ENCODE peak calls at places on chromosomes 3 and 15, in five cellular contexts. K is PC-3, L is NT2/D1, W is astrocyte, A is mammary epithelial cell. V is an unnamed sample.

GRCh38 chr15:57280464-57280863 is 95.8 kb upstream of the CGNL1 start:
- DNase-seq in K (no peak), L (no peak), W (no peak), A (no peak), V (no peak)

GRCh38 chr3:52532517-52532837 is 1.2 kb downstream of the NT5DC2 start:
- DNase-seq in K (peak), L (no peak), W (peak), A (no peak), V (no peak)

GRCh38 chr3:9400626-9401025 is 3.2 kb downstream of the SETD5 start:
- DNase-seq in K (no peak), L (no peak), W (no peak), A (no peak), V (no peak)

GRCh38 chr3:183253364-183253960 is 409 bp downstream of the B3GNT5 start:
- DNase-seq in K (peak), L (no peak), W (peak), A (no peak), V (no peak)

GRCh38 chr3:61964566-61964965 is 403.2 kb downstream of the PTPRG start:
- DNase-seq in K (no peak), L (no peak), W (no peak), A (peak), V (no peak)

GRCh38 chr3:39000008-39000450 is 51.7 kb downstream of the SCN11A start:
- DNase-seq in K (peak), L (peak), W (peak), A (peak), V (no peak)

GRCh38 chr3:187746059-187746453 is 788 bp upstream of the BCL6 start:
- DNase-seq in K (no peak), L (no peak), W (no peak), A (no peak), V (no peak)

GRCh38 chr3:133573629-133574194 is at the start of gene CDV3:
- DNase-seq in K (no peak), L (peak), W (no peak), A (no peak), V (no peak)

GRCh38 chr15:69976366-69976994 is 121.2 kb downstream of the TLE3 start:
- DNase-seq in K (peak), L (peak), W (peak), A (peak), V (peak)

GRCh38 chr15:70274908-70275307 is 177.2 kb upstream of the TLE3 start:
- DNase-seq in K (no peak), L (no peak), W (no peak), A (no peak), V (no peak)

GRCh38 chr3:66709464-66710058 is 208.7 kb upstream of the LRIG1 start:
- DNase-seq in K (no peak), L (peak), W (no peak), A (no peak), V (no peak)

GRCh38 chr3:190728574-190729246 is 133.8 kb downstream of the GMNC start:
- DNase-seq in K (peak), L (no peak), W (no peak), A (no peak), V (no peak)

GRCh38 chr3:99710094-99710493 is 71.7 kb downstream of the COL8A1 start:
- DNase-seq in K (no peak), L (no peak), W (no peak), A (no peak), V (no peak)

GRCh38 chr3:135637033-135637432 is 328.5 kb upstream of the PPP2R3A start:
- DNase-seq in K (no peak), L (no peak), W (no peak), A (no peak), V (no peak)

GRCh38 chr3:142180761-142181362 is 31.5 kb upstream of the TFDP2 start:
- DNase-seq in K (peak), L (peak), W (peak), A (peak), V (peak)

GRCh38 chr3:33299395-33300081 is 22.3 kb downstream of the FBXL2 start:
- DNase-seq in K (peak), L (no peak), W (peak), A (peak), V (no peak)

GRCh38 chr15:45441686-45442085 is 63.3 kb upstream of the GATM start:
- DNase-seq in K (no peak), L (no peak), W (no peak), A (no peak), V (no peak)

GRCh38 chr3:168080022-168080421 is 15.7 kb downstream of the GOLIM4 start:
- DNase-seq in K (no peak), L (no peak), W (no peak), A (no peak), V (no peak)

GRCh38 chr15:90382305-90382704 is 5.7 kb upstream of the IQGAP1 start:
- DNase-seq in K (no peak), L (no peak), W (no peak), A (peak), V (no peak)

GRCh38 chr3:11272913-11273574 is 847 bp downstream of the ATG7 start:
- DNase-seq in K (peak), L (no peak), W (no peak), A (no peak), V (no peak)

GRCh38 chr3:33440578-33441321 is 545 bp upstream of the UBP1 start:
- DNase-seq in K (peak), L (peak), W (peak), A (peak), V (peak)

GRCh38 chr3:42605550-42606173 is 5.2 kb downstream of the NKTR start:
- DNase-seq in K (no peak), L (no peak), W (no peak), A (no peak), V (no peak)

GRCh38 chr3:133384331-133385027 is 15.4 kb upstream of the BFSP2 start:
- DNase-seq in K (peak), L (peak), W (peak), A (peak), V (peak)

GRCh38 chr3:46091046-46091445 is 63.8 kb upstream of the XCR1 start:
- DNase-seq in K (no peak), L (no peak), W (no peak), A (no peak), V (no peak)

GRCh38 chr15:58684036-58684700 is 65.3 kb downstream of the ADAM10 start:
- DNase-seq in K (no peak), L (no peak), W (no peak), A (no peak), V (no peak)

GRCh38 chr15:65245096-65245849 is 34.0 kb upstream of the CILP start:
- DNase-seq in K (no peak), L (no peak), W (peak), A (no peak), V (no peak)

GRCh38 chr3:129795596-129795995 is 97.9 kb downstream of the TMCC1 start:
- DNase-seq in K (peak), L (no peak), W (peak), A (peak), V (no peak)

GRCh38 chr3:196073188-196073838 is 8.6 kb downstream of the TFRC start:
- DNase-seq in K (peak), L (no peak), W (peak), A (peak), V (peak)

GRCh38 chr3:194323785-194324735 is 27.1 kb downstream of the CPN2 start:
- DNase-seq in K (peak), L (no peak), W (peak), A (no peak), V (no peak)

GRCh38 chr3:189834462-189834861 is 203.3 kb downstream of the TP63 start:
- DNase-seq in K (no peak), L (no peak), W (no peak), A (peak), V (no peak)

GRCh38 chr3:133836497-133837158 is 31.0 kb downstream of the SRPRB start:
- DNase-seq in K (no peak), L (no peak), W (no peak), A (no peak), V (no peak)

GRCh38 chr15:98597666-98598065 is 50.7 kb upstream of the IGF1R start:
- DNase-seq in K (peak), L (peak), W (no peak), A (peak), V (no peak)

GRCh38 chr15:25173241-25174028 is 218.6 kb downstream of the SNRPN start:
- DNase-seq in K (no peak), L (no peak), W (no peak), A (no peak), V (no peak)

GRCh38 chr15:52523192-52523591 is 5.5 kb downstream of the MYO5A start:
- DNase-seq in K (peak), L (no peak), W (peak), A (peak), V (no peak)

GRCh38 chr3:42758126-42758525 is 14.9 kb downstream of the CCDC13 start:
- DNase-seq in K (no peak), L (no peak), W (no peak), A (no peak), V (no peak)

GRCh38 chr3:162119651-162120050 is 623.0 kb downstream of the OTOL1 start:
- DNase-seq in K (no peak), L (no peak), W (no peak), A (no peak), V (no peak)

GRCh38 chr3:156674911-156675743 is 737 bp downstream of the TIPARP start:
- DNase-seq in K (peak), L (peak), W (no peak), A (peak), V (peak)

DNA sequence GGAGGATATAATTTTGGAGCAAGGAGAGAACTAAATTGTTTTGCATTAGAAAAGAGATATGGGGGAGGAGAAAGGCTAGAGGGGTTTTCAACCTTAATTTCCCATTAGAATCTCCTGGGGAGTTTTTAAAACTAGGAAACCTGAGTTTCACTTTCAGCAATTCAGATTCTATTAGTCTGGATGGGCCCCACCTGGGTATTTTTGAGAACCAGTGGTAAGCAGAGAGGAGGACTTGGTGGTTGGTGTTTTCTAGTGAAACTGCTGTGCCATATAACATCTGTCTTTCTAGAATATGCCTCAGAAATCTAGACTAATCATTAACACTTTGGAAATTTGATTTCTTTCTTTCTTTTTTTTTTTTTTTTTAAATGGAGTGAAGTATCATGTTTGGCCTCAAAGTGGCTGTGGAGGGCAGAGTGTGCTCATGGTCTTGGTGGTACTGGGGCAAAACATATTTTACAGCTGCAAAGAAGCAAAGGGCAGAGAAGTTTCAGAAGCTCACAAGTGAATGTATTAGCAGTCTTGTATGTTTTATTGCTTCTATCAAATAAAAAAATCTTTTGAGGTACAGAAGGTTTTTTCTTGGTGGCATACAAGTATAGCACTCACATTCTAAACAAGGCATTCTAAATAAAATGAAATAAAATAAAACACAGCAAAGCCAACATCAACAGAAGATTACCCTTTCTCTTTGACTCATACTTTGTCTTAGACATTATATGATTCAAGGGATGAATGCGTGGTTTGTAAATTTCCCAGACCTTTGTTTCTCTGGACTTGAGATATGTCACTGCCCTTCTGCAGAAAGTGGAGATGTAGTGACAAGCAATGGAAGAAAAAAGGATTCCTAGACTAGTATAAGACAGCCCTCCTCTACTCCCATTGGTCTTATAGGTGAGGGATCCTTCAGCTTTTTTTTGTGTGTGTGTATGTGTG is 22.7 kb downstream of the NANOGP8 start:
- DNase-seq in K (no peak), L (no peak), W (no peak), A (peak), V (no peak)
- H3K9ac ChIP-seq in K (no peak), L (no peak), W (no peak), A (no peak), V (no peak)

DNA sequence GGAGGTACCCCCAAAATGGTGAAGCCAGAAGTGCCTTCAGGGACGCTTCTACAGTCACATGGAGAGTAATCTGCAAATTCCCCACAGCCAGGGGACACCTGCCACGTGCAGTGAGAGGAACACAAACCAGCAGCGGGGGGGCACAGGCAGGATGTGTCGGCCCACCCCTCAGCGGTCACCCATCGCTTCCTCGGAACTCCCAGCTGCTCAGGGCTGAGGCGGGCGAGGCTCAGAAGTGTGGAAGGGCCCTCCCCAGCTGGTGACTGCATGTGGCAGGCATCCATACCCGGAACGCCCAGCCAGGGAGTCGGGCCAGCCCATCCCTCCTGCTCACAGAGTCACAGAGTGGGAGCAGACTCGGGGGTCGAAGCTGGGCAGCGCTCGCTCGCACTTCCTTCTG is 63.7 kb downstream of the SLC12A8 start:
- DNase-seq in K (no peak), L (no peak), W (peak), A (no peak), V (no peak)
- H3K9ac ChIP-seq in K (no peak), L (no peak), W (no peak), A (no peak), V (no peak)

DNA sequence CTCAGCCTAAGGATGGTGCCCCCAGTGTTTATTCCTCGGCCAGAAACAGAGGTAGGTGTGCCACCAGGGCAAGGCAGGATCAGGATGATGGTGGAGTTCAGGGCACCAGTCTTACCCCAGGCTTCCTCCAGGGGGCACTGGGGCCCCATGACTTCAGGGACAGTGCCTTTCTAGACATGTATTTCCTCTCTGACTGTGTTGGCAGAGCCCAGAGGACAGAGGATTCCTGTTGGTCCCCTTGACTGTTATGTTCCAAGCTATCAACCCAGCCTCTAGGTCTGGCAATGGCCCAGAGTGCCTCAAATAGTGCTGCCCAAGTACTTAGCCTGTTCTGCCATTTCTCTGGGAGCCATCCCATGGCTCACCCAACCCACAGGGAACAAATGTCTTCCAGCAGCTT is 2.8 kb downstream of the HEMK1 start:
- DNase-seq in K (peak), L (peak), W (peak), A (peak), V (peak)
- H3K9ac ChIP-seq in K (no peak), L (no peak), W (no peak), A (no peak), V (peak)

DNA sequence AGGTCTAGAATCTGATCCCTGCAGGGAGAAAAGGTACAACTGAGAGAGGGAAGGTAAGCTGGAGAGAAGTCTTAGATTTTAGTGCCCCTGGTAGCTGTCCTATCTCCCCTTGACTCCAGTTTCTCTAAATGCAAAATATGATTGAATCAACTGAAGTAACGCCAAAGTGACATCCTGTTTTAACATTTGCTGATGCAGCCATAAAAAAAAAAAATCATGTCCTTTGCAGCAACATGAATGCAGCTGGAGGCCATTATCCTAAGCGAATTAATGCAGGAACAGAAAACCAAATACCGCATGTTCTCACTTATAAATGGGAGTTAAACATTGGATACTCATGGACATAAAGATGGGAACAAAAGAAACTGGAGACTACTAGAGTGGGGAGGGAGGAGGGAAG is 42.4 kb upstream of the LCTL start:
- DNase-seq in K (no peak), L (no peak), W (no peak), A (no peak), V (no peak)
- H3K9ac ChIP-seq in K (no peak), L (no peak), W (no peak), A (no peak), V (no peak)

DNA sequence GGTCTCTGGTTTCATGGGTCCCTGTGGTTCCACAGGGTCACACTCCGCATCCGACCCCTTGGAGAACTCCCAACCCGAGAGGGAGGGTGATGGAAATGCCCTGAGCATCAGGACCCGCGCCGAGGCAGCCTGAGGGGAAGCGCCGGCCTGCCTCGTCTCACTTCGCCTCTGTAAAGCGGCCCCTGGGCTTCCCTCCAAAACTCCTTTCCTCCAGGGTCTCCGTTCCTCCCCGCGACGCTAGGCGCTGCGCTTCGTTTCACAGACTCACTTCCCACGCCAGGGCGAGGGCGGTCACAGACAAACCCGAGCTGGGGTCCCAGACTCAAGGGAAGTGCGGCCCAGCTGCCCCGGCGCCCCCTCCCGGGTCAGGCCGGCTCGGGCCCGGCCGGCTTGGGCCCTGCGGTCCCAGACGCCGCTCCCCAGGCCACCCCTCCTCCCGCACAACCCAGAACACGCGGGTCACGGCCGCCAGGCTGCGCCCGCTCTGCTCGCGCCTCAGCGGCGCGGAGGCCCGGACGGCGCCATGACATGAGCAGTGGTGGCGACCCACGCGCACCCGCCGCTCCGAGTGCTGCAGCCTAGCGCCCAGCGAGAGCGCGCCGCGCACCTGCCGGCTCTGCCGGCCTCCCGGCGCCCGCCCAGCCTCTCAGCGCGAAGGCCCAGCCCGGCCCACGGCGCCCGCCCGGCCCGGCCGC is 619 bp downstream of the NUP210 start:
- DNase-seq in K (peak), L (no peak), W (no peak), A (no peak), V (peak)
- H3K9ac ChIP-seq in K (peak), L (peak), W (no peak), A (no peak), V (peak)

GRCh38 chr15:67501177-67501835 is 19.6 kb upstream of the C15orf61 start:
- DNase-seq in K (peak), L (peak), W (peak), A (peak), V (no peak)
- H3K9ac ChIP-seq in K (no peak), L (no peak), W (no peak), A (no peak), V (no peak)

GRCh38 chr3:104750581-104750980 is 616.1 kb upstream of the ALCAM start:
- DNase-seq in K (no peak), L (no peak), W (no peak), A (no peak), V (no peak)

GRCh38 chr3:104740874-104741273 is 625.8 kb upstream of the ALCAM start:
- DNase-seq in K (no peak), L (no peak), W (no peak), A (no peak), V (no peak)

GRCh38 chr3:104742044-104742443 is 624.7 kb upstream of the ALCAM start:
- DNase-seq in K (no peak), L (no peak), W (no peak), A (no peak), V (no peak)

GRCh38 chr3:104745313-104745712 is 621.4 kb upstream of the ALCAM start:
- DNase-seq in K (no peak), L (no peak), W (no peak), A (no peak), V (no peak)
- H3K9ac ChIP-seq in K (no peak), L (no peak), W (no peak), A (no peak), V (no peak)

V was measured in DND-41.